ENCODE peak calls at places on chromosomes 11 and 22, in five cellular contexts. T, E, K, F and J are unnamed samples.

GRCh38 chr11:102806296-102806695 is 8.3 kb upstream of the MMP1 start:
- DNase-seq in T (no peak), E (no peak), K (peak; percentile 22), F (no peak), J (no peak)

GRCh38 chr11:83819936-83820549 is 533.9 kb upstream of the CCDC90B start:
- DNase-seq in T (no peak), E (no peak), K (peak; percentile 18), F (peak; percentile 58), J (no peak)

GRCh38 chr22:43479311-43479710 is 67.5 kb downstream of the MPPED1 start:
- DNase-seq in T (no peak), E (no peak), K (no peak), F (no peak), J (no peak)

GRCh38 chr11:62555464-62556092 is 9.0 kb upstream of the AHNAK start:
- DNase-seq in T (no peak), E (no peak), K (no peak), F (peak; percentile 94), J (no peak)

GRCh38 chr11:6629892-6630631 is 10.8 kb upstream of the TPP1 start:
- DNase-seq in T (no peak), E (no peak), K (no peak), F (no peak), J (no peak)

GRCh38 chr22:39097098-39098020 is at the start of gene APOBEC3H:
- DNase-seq in T (no peak), E (peak; percentile 31), K (no peak), F (peak; percentile 43), J (no peak)

GRCh38 chr11:130642994-130643393 is 194.5 kb downstream of the ADAMTS15 start:
- DNase-seq in T (no peak), E (peak; percentile 18), K (no peak), F (no peak), J (no peak)

GRCh38 chr11:66467034-66467659 is 442 bp downstream of the PELI3 start:
- DNase-seq in T (peak; percentile 49), E (no peak), K (no peak), F (peak; percentile 54), J (peak; percentile 70)

GRCh38 chr22:45945621-45946020 is 31.3 kb downstream of the WNT7B start:
- DNase-seq in T (no peak), E (no peak), K (no peak), F (no peak), J (no peak)

GRCh38 chr11:76151561-76152085 is 54.7 kb downstream of the WNT11 start:
- DNase-seq in T (no peak), E (no peak), K (no peak), F (no peak), J (no peak)

GRCh38 chr22:49626361-49627216 is 201.1 kb downstream of the BRD1 start:
- DNase-seq in T (no peak), E (no peak), K (no peak), F (no peak), J (no peak)

GRCh38 chr11:28529046-28529445 is 420.9 kb downstream of the METTL15 start:
- DNase-seq in T (no peak), E (no peak), K (no peak), F (no peak), J (no peak)

GRCh38 chr22:28882878-28883656 is at the start of gene ZNRF3:
- DNase-seq in T (peak; percentile 83), E (peak; percentile 91), K (peak; percentile 15), F (peak; percentile 91), J (peak; percentile 94)
- TF ChIP-seq CTCF in T (peak; percentile 5), E (no peak), K (peak; percentile 7), F (no peak), J (no peak)

GRCh38 chr11:73195191-73196007 is 22.7 kb upstream of the P2RY2 start:
- DNase-seq in T (no peak), E (no peak), K (no peak), F (peak; percentile 51), J (peak; percentile 7)
- TF ChIP-seq CTCF in T (no peak), E (no peak), K (no peak), F (no peak), J (no peak)

GRCh38 chr22:38056969-38057841 is at the start of gene PICK1:
- DNase-seq in T (peak; percentile 81), E (peak; percentile 93), K (peak; percentile 71), F (peak; percentile 44), J (peak; percentile 92)
- TF ChIP-seq CTCF in T (no peak), E (no peak), K (peak; percentile 12), F (no peak), J (peak; percentile 24)

DNA sequence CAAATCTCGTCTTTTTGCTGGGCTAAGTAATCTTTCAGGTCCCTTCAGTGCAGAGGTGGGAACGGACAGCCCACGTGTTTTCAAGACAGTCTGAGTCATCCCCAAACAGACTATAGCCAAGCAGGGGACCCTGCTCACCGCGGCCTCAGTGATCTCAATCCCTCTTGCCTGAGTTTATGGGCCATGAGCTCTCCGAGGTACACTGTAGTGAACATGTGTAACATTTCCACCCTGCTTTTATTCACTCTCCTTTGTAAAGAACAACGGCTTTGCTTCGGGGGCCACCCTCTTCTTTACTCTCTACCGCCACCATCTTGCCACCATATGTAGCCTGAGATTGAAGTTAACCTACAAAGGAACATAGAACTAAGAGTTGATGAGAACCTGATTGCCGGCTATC is 11.5 kb upstream of the KCTD14 start:
- DNase-seq in T (no peak), E (no peak), K (no peak), F (no peak), J (no peak)
- TF ChIP-seq CTCF in T (no peak), E (no peak), K (no peak), F (no peak), J (no peak)